ENCODE peak calls at places on chromosomes 2 and 18, in five cellular contexts. One of them, this sample, is unnamed.

GRCh38 chr18:67417864-67418523 is 98.5 kb downstream of the DSEL start:
- DNase-seq in lung microvascular endothelial cell: peak
- DNase-seq in Panc1: no peak
- DNase-seq in lower lobe of right lung: no peak
- DNase-seq in esophagus squamous epithelium: no peak
- DNase-seq in this sample: no peak

GRCh38 chr2:19881221-19881620 is 20.6 kb downstream of the TTC32 start:
- DNase-seq in lower lobe of right lung: no peak
- DNase-seq in esophagus squamous epithelium: no peak
- DNase-seq in Panc1: no peak
- DNase-seq in lung microvascular endothelial cell: no peak
- DNase-seq in this sample: no peak

GRCh38 chr18:44047585-44047984 is 633.1 kb upstream of the SETBP1 start:
- DNase-seq in esophagus squamous epithelium: no peak
- DNase-seq in Panc1: no peak
- DNase-seq in lung microvascular endothelial cell: no peak
- DNase-seq in lower lobe of right lung: no peak
- DNase-seq in this sample: no peak

GRCh38 chr18:32011193-32011592 is 7.4 kb upstream of the RNF125 start:
- DNase-seq in lung microvascular endothelial cell: no peak
- DNase-seq in lower lobe of right lung: no peak
- DNase-seq in esophagus squamous epithelium: no peak
- DNase-seq in Panc1: no peak
- DNase-seq in this sample: no peak

GRCh38 chr2:233059797-233060499 is at the start of gene INPP5D:
- DNase-seq in lung microvascular endothelial cell: peak
- DNase-seq in esophagus squamous epithelium: no peak
- DNase-seq in Panc1: no peak
- DNase-seq in lower lobe of right lung: peak
- DNase-seq in this sample: peak

GRCh38 chr2:204967199-204967995 is 422.1 kb downstream of the PARD3B start:
- DNase-seq in lung microvascular endothelial cell: no peak
- DNase-seq in lower lobe of right lung: no peak
- DNase-seq in Panc1: no peak
- DNase-seq in esophagus squamous epithelium: no peak
- DNase-seq in this sample: no peak

GRCh38 chr2:150127995-150128394 is 359.5 kb downstream of the RND3 start:
- DNase-seq in esophagus squamous epithelium: no peak
- DNase-seq in lung microvascular endothelial cell: peak
- DNase-seq in lower lobe of right lung: no peak
- DNase-seq in Panc1: no peak
- DNase-seq in this sample: no peak

GRCh38 chr2:190804182-190804795 is 76.3 kb upstream of the GLS start:
- DNase-seq in lower lobe of right lung: no peak
- DNase-seq in lung microvascular endothelial cell: peak
- DNase-seq in Panc1: no peak
- DNase-seq in esophagus squamous epithelium: no peak
- DNase-seq in this sample: no peak

GRCh38 chr18:78416853-78417252 is 562.8 kb upstream of the SALL3 start:
- DNase-seq in Panc1: no peak
- DNase-seq in lung microvascular endothelial cell: no peak
- DNase-seq in esophagus squamous epithelium: no peak
- DNase-seq in lower lobe of right lung: no peak
- DNase-seq in this sample: no peak

GRCh38 chr2:11569636-11570035 is 35.8 kb downstream of the GREB1 start:
- DNase-seq in lower lobe of right lung: peak
- DNase-seq in esophagus squamous epithelium: no peak
- DNase-seq in Panc1: no peak
- DNase-seq in lung microvascular endothelial cell: no peak
- DNase-seq in this sample: peak

GRCh38 chr18:12410121-12410520 is 2.4 kb downstream of the PRELID3A start:
- DNase-seq in lower lobe of right lung: no peak
- DNase-seq in Panc1: no peak
- DNase-seq in lung microvascular endothelial cell: no peak
- DNase-seq in esophagus squamous epithelium: no peak
- DNase-seq in this sample: no peak

GRCh38 chr18:74951165-74951760 is 257.7 kb downstream of the PTGR3 start:
- DNase-seq in lower lobe of right lung: peak
- DNase-seq in esophagus squamous epithelium: no peak
- DNase-seq in lung microvascular endothelial cell: peak
- DNase-seq in Panc1: peak
- DNase-seq in this sample: no peak

GRCh38 chr2:171735991-171736710 is 48.9 kb downstream of the DYNC1I2 start:
- DNase-seq in lung microvascular endothelial cell: no peak
- DNase-seq in lower lobe of right lung: no peak
- DNase-seq in Panc1: no peak
- DNase-seq in esophagus squamous epithelium: no peak
- DNase-seq in this sample: no peak

GRCh38 chr18:75727479-75727878 is 300.0 kb upstream of the SMIM21 start:
- DNase-seq in esophagus squamous epithelium: no peak
- DNase-seq in lower lobe of right lung: no peak
- DNase-seq in Panc1: peak
- DNase-seq in lung microvascular endothelial cell: peak
- DNase-seq in this sample: no peak

GRCh38 chr2:28952806-28953190 is 28.3 kb upstream of the TOGARAM2 start:
- DNase-seq in Panc1: no peak
- DNase-seq in lung microvascular endothelial cell: peak
- DNase-seq in lower lobe of right lung: no peak
- DNase-seq in esophagus squamous epithelium: no peak
- DNase-seq in this sample: no peak

GRCh38 chr2:200703132-200703925 is 108.4 kb upstream of the BZW1 start:
- DNase-seq in lung microvascular endothelial cell: peak
- DNase-seq in esophagus squamous epithelium: no peak
- DNase-seq in Panc1: peak
- DNase-seq in lower lobe of right lung: no peak
- DNase-seq in this sample: no peak

GRCh38 chr2:230124235-230124634 is 55.5 kb upstream of the SLC16A14 start:
- DNase-seq in esophagus squamous epithelium: no peak
- DNase-seq in lower lobe of right lung: no peak
- DNase-seq in lung microvascular endothelial cell: no peak
- DNase-seq in Panc1: no peak
- DNase-seq in this sample: no peak

GRCh38 chr2:101734511-101735165 is 37.1 kb downstream of the MAP4K4 start:
- DNase-seq in lung microvascular endothelial cell: no peak
- DNase-seq in lower lobe of right lung: no peak
- DNase-seq in esophagus squamous epithelium: no peak
- DNase-seq in Panc1: no peak
- DNase-seq in this sample: no peak

GRCh38 chr18:35508746-35509338 is 11.1 kb upstream of the INO80C start:
- DNase-seq in esophagus squamous epithelium: no peak
- DNase-seq in lung microvascular endothelial cell: no peak
- DNase-seq in Panc1: no peak
- DNase-seq in lower lobe of right lung: no peak
- DNase-seq in this sample: no peak

GRCh38 chr2:102661846-102662245 is 42.5 kb downstream of the SLC9A2 start:
- DNase-seq in lower lobe of right lung: no peak
- DNase-seq in Panc1: no peak
- DNase-seq in lung microvascular endothelial cell: no peak
- DNase-seq in esophagus squamous epithelium: no peak
- DNase-seq in this sample: no peak

GRCh38 chr2:228447266-228447915 is 265.9 kb upstream of the SPHKAP start:
- DNase-seq in lung microvascular endothelial cell: no peak
- DNase-seq in esophagus squamous epithelium: no peak
- DNase-seq in Panc1: no peak
- DNase-seq in lower lobe of right lung: no peak
- DNase-seq in this sample: no peak

GRCh38 chr2:8053241-8053640 is 628.6 kb upstream of the ID2 start:
- DNase-seq in lower lobe of right lung: no peak
- DNase-seq in Panc1: no peak
- DNase-seq in lung microvascular endothelial cell: no peak
- DNase-seq in esophagus squamous epithelium: no peak
- DNase-seq in this sample: no peak

GRCh38 chr2:53913721-53914120 is 54.0 kb upstream of the GPR75 start:
- DNase-seq in lower lobe of right lung: no peak
- DNase-seq in Panc1: no peak
- DNase-seq in esophagus squamous epithelium: no peak
- DNase-seq in lung microvascular endothelial cell: peak
- DNase-seq in this sample: no peak

GRCh38 chr2:96264656-96265348 is 995 bp downstream of the TMEM127 start:
- DNase-seq in esophagus squamous epithelium: no peak
- DNase-seq in Panc1: no peak
- DNase-seq in lung microvascular endothelial cell: peak
- DNase-seq in lower lobe of right lung: peak
- DNase-seq in this sample: no peak

GRCh38 chr2:20093263-20094141 is 42.1 kb upstream of the LAPTM4A start:
- DNase-seq in lung microvascular endothelial cell: peak
- DNase-seq in esophagus squamous epithelium: no peak
- DNase-seq in Panc1: no peak
- DNase-seq in lower lobe of right lung: no peak
- DNase-seq in this sample: no peak

GRCh38 chr18:14941792-14942191 is 193.8 kb downstream of the ANKRD30B start:
- DNase-seq in esophagus squamous epithelium: no peak
- DNase-seq in lung microvascular endothelial cell: no peak
- DNase-seq in lower lobe of right lung: no peak
- DNase-seq in Panc1: no peak
- DNase-seq in this sample: peak

GRCh38 chr18:22723221-22723620 is 209.9 kb upstream of the RBBP8 start:
- DNase-seq in lower lobe of right lung: no peak
- DNase-seq in Panc1: no peak
- DNase-seq in lung microvascular endothelial cell: no peak
- DNase-seq in esophagus squamous epithelium: no peak
- DNase-seq in this sample: no peak

GRCh38 chr2:27379840-27380625 is 501 bp downstream of the ZNF513 start:
- DNase-seq in Panc1: no peak
- DNase-seq in lung microvascular endothelial cell: peak
- DNase-seq in esophagus squamous epithelium: peak
- DNase-seq in lower lobe of right lung: peak
- DNase-seq in this sample: peak

GRCh38 chr2:44748-45341 is 1.5 kb downstream of the FAM110C start:
- DNase-seq in Panc1: no peak
- DNase-seq in lower lobe of right lung: peak
- DNase-seq in lung microvascular endothelial cell: no peak
- DNase-seq in esophagus squamous epithelium: no peak
- DNase-seq in this sample: no peak

GRCh38 chr18:50320719-50321118 is 33.2 kb upstream of the CXXC1 start:
- DNase-seq in Panc1: no peak
- DNase-seq in lower lobe of right lung: no peak
- DNase-seq in esophagus squamous epithelium: no peak
- DNase-seq in lung microvascular endothelial cell: no peak
- DNase-seq in this sample: no peak

GRCh38 chr18:23631746-23632145 is 31.0 kb downstream of the ANKRD29 start:
- DNase-seq in esophagus squamous epithelium: no peak
- DNase-seq in lung microvascular endothelial cell: no peak
- DNase-seq in Panc1: no peak
- DNase-seq in lower lobe of right lung: no peak
- DNase-seq in this sample: no peak